ENCODE peak calls at places on chromosome 4, in eight cellular contexts. F is SK-N-SH, Z is neural progenitor cell, V is OCI-LY7, J is GM23338, P is HCT116, I is MM.1S, Y is hepatocyte. B is an unnamed sample.

GRCh38 chr4:140807491-140808257 is 51.5 kb upstream of the TBC1D9 start:
- DNase-seq in F (no peak), Z (no peak), V (peak; percentile 91), J (no peak), P (no peak), I (peak; percentile 54), Y (peak; percentile 10), B (no peak)

GRCh38 chr4:142373610-142374009 is 472.5 kb downstream of the INPP4B start:
- DNase-seq in F (no peak), Z (no peak), V (no peak), J (no peak), P (no peak), I (no peak), Y (no peak), B (peak; percentile 85)

GRCh38 chr4:42397256-42397634 is at the start of gene SHISA3:
- DNase-seq in F (peak; percentile 71), Z (peak; percentile 69), V (peak; percentile 29), J (peak; percentile 84), P (no peak), I (peak; percentile 65), Y (peak; percentile 27), B (peak; percentile 53)

GRCh38 chr4:119197772-119198212 is 14.7 kb upstream of the USP53 start:
- DNase-seq in F (no peak), Z (no peak), V (no peak), J (no peak), P (no peak), I (no peak), Y (no peak), B (no peak)

GRCh38 chr4:176755001-176755400 is 37.7 kb downstream of the VEGFC start:
- DNase-seq in F (no peak), Z (no peak), V (no peak), J (no peak), P (no peak), I (no peak), Y (no peak), B (no peak)

GRCh38 chr4:2714071-2714770 is 41.9 kb downstream of the TNIP2 start:
- DNase-seq in F (peak; percentile 62), Z (no peak), V (no peak), J (no peak), P (no peak), I (no peak), Y (no peak), B (no peak)

GRCh38 chr4:6974138-6974848 is 64.7 kb downstream of the TBC1D14 start:
- DNase-seq in F (peak; percentile 87), Z (peak; percentile 86), V (peak; percentile 83), J (peak; percentile 96), P (peak; percentile 70), I (peak; percentile 78), Y (peak; percentile 90), B (peak; percentile 83)

GRCh38 chr4:102500371-102501175 is 586 bp upstream of the NFKB1 start:
- DNase-seq in F (peak; percentile 73), Z (peak; percentile 54), V (peak; percentile 35), J (peak; percentile 62), P (no peak), I (peak; percentile 55), Y (peak; percentile 69), B (peak; percentile 35)

GRCh38 chr4:154691229-154691628 is 52.6 kb upstream of the LRAT start:
- DNase-seq in F (no peak), Z (no peak), V (no peak), J (no peak), P (no peak), I (no peak), Y (no peak), B (no peak)

GRCh38 chr4:5724377-5724776 is 13.4 kb downstream of the EVC start:
- DNase-seq in F (no peak), Z (no peak), V (no peak), J (no peak), P (no peak), I (no peak), Y (no peak), B (no peak)

GRCh38 chr4:141022221-141022760 is 111.0 kb downstream of the RNF150 start:
- DNase-seq in F (no peak), Z (no peak), V (no peak), J (no peak), P (no peak), I (no peak), Y (no peak), B (no peak)

GRCh38 chr4:177308842-177309524 is 691 bp upstream of the NEIL3 start:
- DNase-seq in F (no peak), Z (no peak), V (peak; percentile 8), J (no peak), P (no peak), I (peak; percentile 50), Y (no peak), B (no peak)

DNA sequence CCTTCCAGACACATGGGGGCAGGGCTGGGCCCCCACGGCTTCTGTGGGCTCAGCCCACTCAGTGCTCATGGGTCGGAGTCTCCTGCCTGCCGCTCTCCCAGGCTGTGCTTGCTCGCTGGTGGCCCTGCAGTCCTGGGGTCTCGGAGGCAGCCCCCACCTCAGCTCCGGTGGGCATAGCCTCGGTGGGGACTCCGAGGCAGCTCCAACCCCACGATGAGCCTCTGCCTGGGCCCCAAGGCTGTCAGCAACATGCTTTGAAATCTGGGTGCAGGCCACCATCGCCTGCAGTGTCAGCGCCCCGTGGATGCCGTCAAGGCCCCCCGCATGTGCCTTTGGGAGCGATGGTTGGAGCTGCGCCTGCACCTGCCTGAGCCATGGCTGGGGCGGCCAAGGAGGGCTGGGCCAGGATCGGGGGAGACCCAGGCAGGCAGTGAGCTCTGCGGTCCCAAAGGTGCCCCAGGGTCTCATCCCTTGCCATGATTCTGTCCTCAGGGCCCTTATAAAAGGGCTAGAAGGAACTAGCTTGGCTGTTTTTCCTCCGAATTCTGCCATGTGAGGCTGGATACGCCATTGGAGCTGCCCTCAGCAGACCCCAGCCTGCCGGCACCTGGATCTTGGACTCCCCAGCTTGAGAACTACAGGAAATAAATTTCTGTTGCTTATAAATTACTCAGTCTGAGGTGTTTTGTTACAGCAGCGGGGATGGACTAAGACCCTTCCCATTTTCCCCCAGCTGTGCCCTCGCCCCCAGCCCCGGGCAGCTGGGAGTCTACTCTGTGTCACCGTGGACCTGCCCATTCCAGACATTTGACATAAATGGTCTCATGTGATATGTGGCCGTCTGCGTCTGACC is 30.4 kb upstream of the SPON2 start:
- DNase-seq in F (peak; percentile 16), Z (no peak), V (no peak), J (no peak), P (no peak), I (no peak), Y (peak; percentile 3), B (no peak)
- H3K4me3 ChIP-seq in F (no peak overlapping the region), Z (no peak overlapping the region), V (no peak overlapping the region), J (no peak overlapping the region), P (no peak overlapping the region), I (no peak overlapping the region), Y (no peak overlapping the region), B (no peak overlapping the region)

DNA sequence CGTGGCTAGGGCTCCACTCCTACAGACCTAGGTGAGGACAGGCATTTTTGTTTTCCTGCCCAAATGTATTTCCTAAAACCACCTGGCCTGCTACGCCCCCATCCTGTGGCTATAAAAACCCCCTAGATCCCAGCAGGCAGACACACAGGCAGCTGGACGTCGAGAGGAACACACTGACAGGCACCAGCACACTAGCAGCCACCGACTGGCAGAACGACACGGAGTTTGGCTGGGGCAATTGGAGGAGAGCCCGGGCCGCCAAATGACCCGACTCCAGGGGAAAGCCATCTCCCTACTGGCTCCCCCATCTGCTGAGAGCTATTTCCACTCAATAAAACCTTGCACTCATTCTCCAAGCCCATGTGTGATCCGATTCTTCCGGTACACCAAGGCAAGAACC is 516.0 kb downstream of the FSTL5 start:
- DNase-seq in F (no peak), Z (no peak), V (no peak), J (no peak), P (no peak), I (no peak), Y (no peak), B (no peak)
- TF ChIP-seq EZH2phosphoT487 in F (no peak), Z (no peak), V (no peak), J (no peak), P (no peak), I (no peak), Y (no peak), B (no peak)

GRCh38 chr4:86181585-86181984 is 178.3 kb downstream of the MAPK10 start:
- DNase-seq in F (no peak), Z (no peak), V (no peak), J (no peak), P (no peak), I (no peak), Y (no peak), B (peak; percentile 18)

GRCh38 chr4:86184216-86184915 is 175.5 kb downstream of the MAPK10 start:
- DNase-seq in F (no peak), Z (no peak), V (no peak), J (no peak), P (no peak), I (no peak), Y (no peak), B (no peak)

DNA sequence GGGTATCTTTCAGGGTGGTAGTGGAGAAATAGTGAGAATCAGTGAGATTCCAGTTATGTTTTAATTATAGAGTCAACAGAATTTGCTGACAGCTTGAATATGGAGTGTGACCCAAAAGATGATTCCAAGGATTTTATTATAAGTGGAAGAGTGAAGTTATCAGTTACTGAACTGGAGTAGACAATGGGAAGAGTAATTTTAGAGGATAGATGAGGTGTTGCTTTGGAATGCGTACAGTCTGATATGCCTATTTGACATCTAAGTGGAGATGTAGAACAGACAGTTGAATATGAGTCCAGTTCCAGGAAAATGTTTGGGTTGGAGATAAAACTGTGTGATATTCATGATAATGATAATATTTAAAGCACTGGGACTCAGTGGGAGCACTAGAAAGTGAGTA is 174.2 kb downstream of the MAPK10 start:
- DNase-seq in F (no peak), Z (no peak), V (no peak), J (no peak), P (no peak), I (no peak), Y (no peak), B (no peak)
- TF ChIP-seq CTCF in F (no peak), Z (no peak), V (no peak), J (no peak), P (no peak), I (no peak), Y (no peak), B (no peak)

GRCh38 chr4:48212165-48212564 is 57.5 kb downstream of the TEC start:
- DNase-seq in F (no peak), Z (no peak), V (no peak), J (no peak), P (no peak), I (no peak), Y (no peak), B (no peak)
- H3K4me3 ChIP-seq in F (no peak overlapping the region), Z (no peak overlapping the region), V (no peak overlapping the region), J (no peak overlapping the region), P (no peak overlapping the region), I (no peak overlapping the region), Y (no peak overlapping the region), B (no peak overlapping the region)

GRCh38 chr4:4269326-4269725 is 20.6 kb downstream of the LYAR start:
- DNase-seq in F (no peak), Z (no peak), V (no peak), J (no peak), P (no peak), I (no peak), Y (no peak), B (no peak)
- TF ChIP-seq EZH2phosphoT487 in F (no peak), Z (no peak), V (no peak), J (no peak), P (no peak), I (no peak), Y (no peak), B (no peak)